ENCODE peak calls at places on chromosomes 11 and 22, in seven cellular contexts. One of them, this sample, is unnamed.

GRCh38 chr22:44192098-44192810 is 11.5 kb downstream of the PARVG start:
- DNase-seq in EL: peak; percentile 21
- DNase-seq in M059J: no peak
- DNase-seq in mesendoderm: peak; percentile 46
- DNase-seq in small intestine: no peak
- DNase-seq in ecto neural progenitor cell: peak; percentile 72
- DNase-seq in adrenal gland: peak; percentile 10
- DNase-seq in this sample: peak; percentile 21

GRCh38 chr22:44085743-44086741 is 61.9 kb downstream of the PARVB start:
- DNase-seq in EL: peak; percentile 37
- DNase-seq in mesendoderm: peak; percentile 66
- DNase-seq in ecto neural progenitor cell: no peak
- DNase-seq in adrenal gland: peak; percentile 95
- DNase-seq in small intestine: peak; percentile 78
- DNase-seq in M059J: peak; percentile 64
- DNase-seq in this sample: peak; percentile 56

GRCh38 chr11:117856892-117857291 is 19.6 kb downstream of the FXYD6 start:
- DNase-seq in adrenal gland: no peak
- DNase-seq in EL: no peak
- DNase-seq in small intestine: no peak
- DNase-seq in M059J: no peak
- DNase-seq in ecto neural progenitor cell: peak; percentile 18
- DNase-seq in mesendoderm: no peak
- DNase-seq in this sample: no peak

GRCh38 chr11:65412271-65413076 is 10.1 kb upstream of the NEAT1 start:
- DNase-seq in EL: no peak
- DNase-seq in ecto neural progenitor cell: no peak
- DNase-seq in adrenal gland: no peak
- DNase-seq in M059J: no peak
- DNase-seq in small intestine: no peak
- DNase-seq in mesendoderm: no peak
- DNase-seq in this sample: no peak

GRCh38 chr11:124108158-124108557 is 7.1 kb upstream of the VWA5A start:
- DNase-seq in ecto neural progenitor cell: no peak
- DNase-seq in adrenal gland: peak; percentile 53
- DNase-seq in mesendoderm: peak; percentile 80
- DNase-seq in EL: no peak
- DNase-seq in M059J: peak; percentile 34
- DNase-seq in small intestine: peak; percentile 53
- DNase-seq in this sample: peak; percentile 28

GRCh38 chr11:74676596-74676995 is 54.6 kb downstream of the CHRDL2 start:
- DNase-seq in EL: no peak
- DNase-seq in adrenal gland: no peak
- DNase-seq in mesendoderm: no peak
- DNase-seq in ecto neural progenitor cell: peak; percentile 32
- DNase-seq in small intestine: no peak
- DNase-seq in M059J: no peak
- DNase-seq in this sample: no peak

GRCh38 chr11:1387961-1388762 is 1.6 kb upstream of the BRSK2 start:
- DNase-seq in adrenal gland: no peak
- DNase-seq in mesendoderm: peak; percentile 55
- DNase-seq in M059J: no peak
- DNase-seq in small intestine: no peak
- DNase-seq in ecto neural progenitor cell: no peak
- DNase-seq in EL: no peak
- DNase-seq in this sample: no peak

GRCh38 chr11:22634897-22635629 is 9.4 kb upstream of the FANCF start:
- DNase-seq in mesendoderm: peak; percentile 36
- DNase-seq in EL: peak; percentile 3
- DNase-seq in adrenal gland: peak; percentile 29
- DNase-seq in ecto neural progenitor cell: peak; percentile 46
- DNase-seq in M059J: peak; percentile 56
- DNase-seq in small intestine: peak; percentile 91
- DNase-seq in this sample: peak; percentile 4

GRCh38 chr11:69914286-69915150 is 95.3 kb upstream of the FGF3 start:
- DNase-seq in mesendoderm: no peak
- DNase-seq in ecto neural progenitor cell: peak; percentile 43
- DNase-seq in adrenal gland: no peak
- DNase-seq in small intestine: no peak
- DNase-seq in M059J: no peak
- DNase-seq in EL: no peak
- DNase-seq in this sample: peak; percentile 48

GRCh38 chr11:96267490-96268010 is 75.4 kb downstream of the MAML2 start:
- DNase-seq in small intestine: peak; percentile 31
- DNase-seq in EL: no peak
- DNase-seq in M059J: no peak
- DNase-seq in adrenal gland: no peak
- DNase-seq in ecto neural progenitor cell: no peak
- DNase-seq in mesendoderm: no peak
- DNase-seq in this sample: no peak

GRCh38 chr11:128520886-128521696 is 66.3 kb downstream of the ETS1 start:
- DNase-seq in EL: no peak
- DNase-seq in M059J: no peak
- DNase-seq in ecto neural progenitor cell: no peak
- DNase-seq in adrenal gland: no peak
- DNase-seq in small intestine: no peak
- DNase-seq in mesendoderm: no peak
- DNase-seq in this sample: no peak

GRCh38 chr11:44133335-44133946 is 38.0 kb downstream of the EXT2 start:
- DNase-seq in M059J: peak; percentile 50
- DNase-seq in EL: peak; percentile 49
- DNase-seq in small intestine: peak; percentile 22
- DNase-seq in mesendoderm: peak; percentile 59
- DNase-seq in adrenal gland: peak; percentile 22
- DNase-seq in ecto neural progenitor cell: no peak
- DNase-seq in this sample: peak; percentile 21

GRCh38 chr22:29310863-29311339 is 4.5 kb downstream of the GAS2L1 start:
- DNase-seq in M059J: peak; percentile 95
- DNase-seq in mesendoderm: peak; percentile 95
- DNase-seq in adrenal gland: peak; percentile 99
- DNase-seq in EL: peak; percentile 97
- DNase-seq in ecto neural progenitor cell: peak; percentile 87
- DNase-seq in small intestine: peak; percentile 76
- DNase-seq in this sample: peak; percentile 95

GRCh38 chr11:68684385-68685356 is at the start of gene GAL:
- DNase-seq in ecto neural progenitor cell: peak; percentile 61
- DNase-seq in M059J: no peak
- DNase-seq in EL: no peak
- DNase-seq in mesendoderm: peak; percentile 45
- DNase-seq in small intestine: no peak
- DNase-seq in adrenal gland: no peak
- DNase-seq in this sample: no peak